ENCODE peak calls at places on chromosomes 16 and 17, in five cellular contexts. D is choroid plexus epithelial cell, G is bronchial epithelial cell, V is thoracic aorta, L is mammary epithelial cell. Y is an unnamed sample.

GRCh38 chr17:65139045-65139764 is 2.0 kb downstream of the RGS9 start:
- DNase-seq in D (no peak), G (no peak), V (no peak), L (no peak), Y (no peak)

GRCh38 chr17:28092109-28092508 is 49.6 kb downstream of the NLK start:
- DNase-seq in D (no peak), G (no peak), V (no peak), L (no peak), Y (no peak)

GRCh38 chr16:4411684-4412083 is 4.7 kb downstream of the CORO7 start:
- DNase-seq in D (peak), G (no peak), V (no peak), L (no peak), Y (no peak)

GRCh38 chr16:51621610-51622009 is 470.5 kb upstream of the SALL1 start:
- DNase-seq in D (no peak), G (no peak), V (no peak), L (peak), Y (no peak)

GRCh38 chr17:8131844-8132441 is 8.0 kb upstream of the HES7 start:
- DNase-seq in D (no peak), G (peak), V (no peak), L (peak), Y (no peak)

GRCh38 chr17:2398655-2399571 is 1.9 kb downstream of the MNT start:
- DNase-seq in D (peak), G (peak), V (no peak), L (peak), Y (no peak)

GRCh38 chr16:86375841-86376240 is 134.5 kb upstream of the FOXF1 start:
- DNase-seq in D (no peak), G (no peak), V (no peak), L (no peak), Y (no peak)

GRCh38 chr16:70749006-70749678 is 51.8 kb downstream of the VAC14 start:
- DNase-seq in D (no peak), G (peak), V (no peak), L (no peak), Y (no peak)

GRCh38 chr16:55297062-55297909 is 26.7 kb upstream of the IRX6 start:
- DNase-seq in D (no peak), G (peak), V (no peak), L (peak), Y (no peak)

GRCh38 chr16:23072084-23072599 is 77.1 kb downstream of the USP31 start:
- DNase-seq in D (peak), G (peak), V (peak), L (peak), Y (no peak)

GRCh38 chr17:81456091-81456490 is 56.5 kb downstream of the ACTG1 start:
- DNase-seq in D (no peak), G (no peak), V (no peak), L (no peak), Y (no peak)

GRCh38 chr17:32486701-32487459 is at the start of gene CDK5R1:
- DNase-seq in D (peak), G (no peak), V (no peak), L (peak), Y (peak)

GRCh38 chr17:17275991-17276390 is 5.1 kb downstream of the COPS3 start:
- DNase-seq in D (no peak), G (no peak), V (no peak), L (no peak), Y (no peak)

GRCh38 chr16:28521436-28521835 is 14.8 kb upstream of the IL27 start:
- DNase-seq in D (no peak), G (no peak), V (no peak), L (no peak), Y (no peak)

GRCh38 chr16:56264609-56264972 is 73.3 kb downstream of the GNAO1 start:
- DNase-seq in D (no peak), G (no peak), V (no peak), L (no peak), Y (no peak)

GRCh38 chr17:76562734-76563148 is 22.9 kb downstream of the PRCD start:
- DNase-seq in D (peak), G (peak), V (no peak), L (peak), Y (no peak)

GRCh38 chr16:14493791-14494190 is 136.3 kb downstream of the PARN start:
- DNase-seq in D (no peak), G (no peak), V (no peak), L (no peak), Y (no peak)

GRCh38 chr17:17107891-17108680 is 65.8 kb downstream of the MPRIP start:
- DNase-seq in D (no peak), G (no peak), V (no peak), L (no peak), Y (no peak)

GRCh38 chr17:73823684-73824083 is 179.4 kb upstream of the SDK2 start:
- DNase-seq in D (no peak), G (no peak), V (no peak), L (no peak), Y (no peak)

GRCh38 chr16:67447508-67448076 is 16.7 kb downstream of the HSD11B2 start:
- DNase-seq in D (peak), G (peak), V (no peak), L (no peak), Y (peak)

GRCh38 chr17:80422276-80422675 is 7.3 kb downstream of the ENDOV start:
- DNase-seq in D (no peak), G (no peak), V (no peak), L (no peak), Y (no peak)

GRCh38 chr17:38674013-38674748 is 576 bp downstream of the EPOP start:
- DNase-seq in D (no peak), G (no peak), V (no peak), L (no peak), Y (no peak)

GRCh38 chr17:42667088-42667951 is 8.2 kb downstream of the TUBG2 start:
- DNase-seq in D (peak), G (peak), V (no peak), L (peak), Y (no peak)

GRCh38 chr16:31411024-31411845 is 16.9 kb downstream of the COX6A2 start:
- DNase-seq in D (no peak), G (no peak), V (no peak), L (no peak), Y (no peak)

GRCh38 chr17:10754109-10754508 is 24.3 kb upstream of the TMEM220 start:
- DNase-seq in D (peak), G (peak), V (no peak), L (no peak), Y (peak)

GRCh38 chr17:3710951-3711383 is 12.7 kb upstream of the HASPIN start:
- DNase-seq in D (peak), G (peak), V (no peak), L (peak), Y (peak)

GRCh38 chr17:3528604-3529511 is 28.8 kb downstream of the TRPV3 start:
- DNase-seq in D (peak), G (peak), V (no peak), L (no peak), Y (no peak)

GRCh38 chr17:63698381-63698885 is 1.5 kb downstream of the LIMD2 start:
- DNase-seq in D (no peak), G (no peak), V (no peak), L (no peak), Y (no peak)

GRCh38 chr17:13750783-13751484 is 149.2 kb upstream of the HS3ST3A1 start:
- DNase-seq in D (no peak), G (no peak), V (no peak), L (no peak), Y (no peak)

GRCh38 chr17:15291674-15292361 is 26.7 kb upstream of the PMP22 start:
- DNase-seq in D (peak), G (no peak), V (no peak), L (no peak), Y (no peak)

GRCh38 chr16:7613518-7613917 is 280.9 kb downstream of the RBFOX1 start:
- DNase-seq in D (no peak), G (no peak), V (no peak), L (no peak), Y (no peak)
- TF ChIP-seq CTCF in D (no peak), G (no peak), V (no peak), L (no peak), Y (no peak)

DNA sequence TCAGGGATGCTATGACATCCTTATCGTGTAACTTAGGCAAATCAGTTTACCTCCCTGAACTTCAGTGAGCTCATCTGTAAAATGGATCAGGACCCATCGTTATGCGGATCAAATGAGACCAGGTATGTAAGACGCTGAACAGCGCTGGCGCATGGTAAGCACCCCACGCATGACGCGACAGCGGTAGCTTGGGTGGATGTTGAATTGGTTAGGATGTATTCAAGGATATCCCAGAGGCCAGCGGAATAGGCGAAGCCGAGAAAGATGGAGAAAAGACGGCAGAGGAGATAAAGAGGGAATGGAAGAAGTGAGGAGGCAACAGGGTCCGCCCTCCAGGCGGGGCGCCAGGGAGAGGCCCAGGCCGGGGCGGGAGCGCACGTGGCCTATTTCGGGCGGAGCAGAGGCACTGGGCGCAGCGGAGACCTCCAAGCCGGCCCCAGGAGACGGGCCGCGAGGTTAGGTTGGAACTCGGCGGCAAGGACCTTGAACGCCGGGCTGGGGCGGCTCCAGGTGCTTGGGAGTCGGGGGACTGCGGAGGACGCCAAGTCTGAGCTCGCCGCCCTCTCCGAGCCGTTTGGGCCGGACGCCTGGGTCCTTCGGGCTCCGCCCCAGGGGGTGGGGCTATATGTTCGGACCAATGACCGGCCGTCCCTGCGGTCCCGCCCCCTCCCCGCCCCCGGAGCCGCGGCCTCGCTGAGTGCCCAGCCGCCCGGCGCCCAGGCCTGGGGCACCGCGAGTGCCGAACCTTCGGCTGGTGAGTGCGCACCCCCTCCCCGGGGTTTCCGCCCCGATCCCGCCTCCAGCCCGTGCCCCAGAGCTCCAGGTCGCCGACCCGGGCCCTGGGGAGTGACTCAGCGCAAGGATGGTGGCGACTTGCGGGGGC is at the start of gene ZNF771:
- DNase-seq in D (peak), G (peak), V (peak), L (peak), Y (peak)
- TF ChIP-seq CTCF in D (no peak), G (no peak), V (no peak), L (no peak), Y (no peak)

GRCh38 chr16:82016964-82017363 is 5.7 kb upstream of the SDR42E1 start:
- DNase-seq in D (peak), G (peak), V (no peak), L (no peak), Y (no peak)

GRCh38 chr16:82011199-82011641 is at the start of gene SDR42E1:
- DNase-seq in D (peak), G (peak), V (no peak), L (peak), Y (peak)

GRCh38 chr16:82020051-82020450 is 8.8 kb upstream of the SDR42E1 start:
- DNase-seq in D (no peak), G (no peak), V (no peak), L (no peak), Y (no peak)

GRCh38 chr16:82010649-82011048 is 621 bp downstream of the SDR42E1 start:
- DNase-seq in D (no peak), G (no peak), V (no peak), L (peak), Y (no peak)

GRCh38 chr16:82016268-82016667 is 5.0 kb upstream of the SDR42E1 start:
- DNase-seq in D (peak), G (peak), V (no peak), L (peak), Y (no peak)
- TF ChIP-seq CTCF in D (peak), G (peak), V (no peak), L (peak), Y (no peak)

GRCh38 chr16:20740007-20740883 is 1.4 kb downstream of the THUMPD1 start:
- DNase-seq in D (peak), G (peak), V (no peak), L (peak), Y (peak)
- TF ChIP-seq CTCF in D (peak), G (peak), V (peak), L (peak), Y (peak)

DNA sequence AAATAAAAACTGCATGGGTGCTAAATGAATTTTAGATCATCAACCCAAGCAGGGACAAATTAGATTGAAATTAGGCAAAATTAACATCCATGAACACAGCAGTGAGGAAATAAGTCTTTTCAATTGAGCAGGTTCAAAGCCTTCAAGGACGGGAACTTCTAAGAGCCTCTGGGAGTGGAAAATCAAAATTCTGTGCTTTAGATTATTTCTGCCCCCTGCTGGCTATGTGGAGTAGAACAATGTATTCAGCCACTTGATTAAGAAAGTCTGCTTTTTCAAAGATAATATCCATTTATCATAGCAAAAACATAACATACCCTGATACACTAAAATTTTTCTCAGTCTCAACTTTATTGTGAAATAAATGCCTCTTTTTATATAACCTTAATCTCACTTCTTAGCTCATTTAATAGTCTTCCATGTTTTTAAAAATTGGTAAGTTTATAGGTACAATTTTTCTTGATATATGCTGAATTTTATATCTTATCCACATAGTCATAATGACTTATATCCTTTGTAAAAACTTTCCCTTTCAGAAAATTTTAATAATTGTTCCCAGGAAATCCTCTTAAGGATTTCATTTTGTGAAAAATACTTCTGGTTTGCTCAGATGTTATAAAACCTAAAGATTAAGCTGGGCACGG is 28.1 kb upstream of the NOL11 start:
- DNase-seq in D (peak), G (peak), V (peak), L (peak), Y (peak)
- TF ChIP-seq CTCF in D (peak), G (peak), V (peak), L (peak), Y (peak)

GRCh38 chr16:50384500-50385122 is 15.8 kb upstream of the BRD7 start:
- DNase-seq in D (no peak), G (no peak), V (no peak), L (no peak), Y (no peak)

GRCh38 chr16:50386139-50386538 is 17.4 kb upstream of the BRD7 start:
- DNase-seq in D (no peak), G (no peak), V (no peak), L (no peak), Y (no peak)

GRCh38 chr16:50376997-50377396 is 8.2 kb upstream of the BRD7 start:
- DNase-seq in D (no peak), G (no peak), V (no peak), L (no peak), Y (no peak)

GRCh38 chr16:50378417-50378816 is 9.6 kb upstream of the BRD7 start:
- DNase-seq in D (no peak), G (no peak), V (no peak), L (no peak), Y (no peak)

GRCh38 chr16:50381679-50382440 is 13.1 kb upstream of the BRD7 start:
- DNase-seq in D (no peak), G (no peak), V (no peak), L (no peak), Y (no peak)
- TF ChIP-seq CTCF in D (peak), G (no peak), V (no peak), L (no peak), Y (no peak)

GRCh38 chr16:87956771-87957279 is 5.6 kb downstream of the BANP start:
- DNase-seq in D (peak), G (peak), V (no peak), L (no peak), Y (peak)
- TF ChIP-seq CTCF in D (peak), G (peak), V (no peak), L (peak), Y (peak)

GRCh38 chr17:48468299-48468698 is 38.3 kb upstream of the SKAP1 start:
- DNase-seq in D (no peak), G (no peak), V (no peak), L (no peak), Y (no peak)

GRCh38 chr17:48471807-48472484 is 41.9 kb upstream of the SKAP1 start:
- DNase-seq in D (no peak), G (no peak), V (no peak), L (no peak), Y (no peak)

GRCh38 chr17:48472485-48473281 is 42.7 kb upstream of the SKAP1 start:
- DNase-seq in D (peak), G (peak), V (no peak), L (peak), Y (no peak)

GRCh38 chr17:48469227-48469626 is 39.2 kb upstream of the SKAP1 start:
- DNase-seq in D (no peak), G (no peak), V (no peak), L (no peak), Y (no peak)

DNA sequence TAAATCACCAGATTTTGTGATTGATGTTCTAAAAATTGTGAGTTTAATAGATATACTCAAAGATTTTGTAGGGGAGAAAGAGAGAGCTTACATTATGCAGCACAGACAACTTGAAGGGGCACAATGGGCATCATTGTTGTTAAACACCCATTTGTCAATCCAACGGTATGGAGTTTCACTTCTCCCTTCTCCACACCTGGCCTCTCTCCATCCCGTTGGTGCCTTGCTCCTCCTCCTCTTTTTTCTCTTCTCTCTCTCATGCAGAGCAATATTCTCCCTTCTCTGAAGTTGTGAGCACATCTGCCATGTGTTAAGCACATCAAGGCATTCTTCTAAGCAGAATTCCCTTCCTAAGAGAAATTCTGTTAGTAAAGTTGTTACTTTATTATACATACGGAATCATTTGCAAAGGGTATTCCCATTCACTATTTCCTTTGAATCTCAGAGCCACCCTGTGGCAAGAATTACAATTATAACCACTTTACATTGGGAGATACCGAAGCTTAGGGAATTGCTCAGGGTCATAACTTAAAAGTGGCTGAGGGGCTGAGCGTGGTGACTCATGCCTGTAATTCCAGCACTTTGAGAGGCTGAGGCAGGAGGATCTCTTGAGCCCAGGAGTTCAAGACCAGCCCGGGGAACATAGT is 40.5 kb upstream of the SKAP1 start:
- DNase-seq in D (peak), G (no peak), V (no peak), L (peak), Y (no peak)
- TF ChIP-seq CTCF in D (peak), G (no peak), V (no peak), L (no peak), Y (no peak)